ENCODE peak calls at places on chromosomes 3 and 15, in six cellular contexts. T is neural crest cell, C is hippocampal formation, H is dorsolateral prefrontal cortex, O is GM20000, A is D341Med. R is an unnamed sample.

GRCh38 chr3:47365213-47366153 is 15.3 kb upstream of the PTPN23 start:
- DNase-seq in H (no peak), C (no peak), A (no peak), T (no peak), O (no peak), R (no peak)

GRCh38 chr15:94206463-94207167 is 24.7 kb upstream of the MCTP2 start:
- DNase-seq in T (no peak), C (no peak), O (no peak), A (no peak), H (no peak), R (peak; percentile 19)

GRCh38 chr3:65526656-65527055 is 512.1 kb downstream of the MAGI1 start:
- DNase-seq in O (no peak), A (no peak), T (no peak), C (no peak), H (no peak), R (no peak)

GRCh38 chr3:148006508-148006907 is 597.3 kb downstream of the ZIC1 start:
- DNase-seq in C (no peak), O (no peak), H (no peak), T (no peak), A (no peak), R (no peak)

GRCh38 chr3:194738254-194739093 is 52.8 kb downstream of the FAM43A start:
- DNase-seq in O (no peak), A (peak; percentile 57), C (peak; percentile 84), T (no peak), H (peak; percentile 92), R (no peak)

GRCh38 chr3:57227930-57228733 is 603 bp downstream of the APPL1 start:
- DNase-seq in C (peak; percentile 37), O (peak; percentile 53), A (peak; percentile 77), T (peak; percentile 32), H (peak; percentile 69), R (peak; percentile 34)

GRCh38 chr15:37921527-37922385 is 12.7 kb upstream of the TMCO5A start:
- DNase-seq in T (no peak), A (no peak), C (no peak), H (no peak), O (no peak), R (no peak)

GRCh38 chr15:34708422-34708821 is 46.4 kb downstream of the GJD2 start:
- DNase-seq in C (peak; percentile 53), H (peak; percentile 39), O (peak; percentile 33), A (peak; percentile 63), T (no peak), R (no peak)

GRCh38 chr3:171876651-171877272 is 33.6 kb downstream of the TMEM212 start:
- DNase-seq in T (no peak), A (no peak), H (no peak), O (no peak), C (no peak), R (no peak)

GRCh38 chr3:71987089-71987735 is 202.3 kb upstream of the PROK2 start:
- DNase-seq in C (no peak), H (no peak), T (no peak), O (no peak), A (no peak), R (no peak)

GRCh38 chr15:60519218-60519617 is 40.3 kb upstream of the ICE2 start:
- DNase-seq in H (no peak), T (no peak), C (no peak), O (no peak), A (no peak), R (no peak)

GRCh38 chr3:102629943-102630342 is 195.1 kb downstream of the ZPLD1 start:
- DNase-seq in O (no peak), H (no peak), T (no peak), A (no peak), C (no peak), R (no peak)

GRCh38 chr3:170425491-170426239 is 7.0 kb downstream of the CLDN11 start:
- DNase-seq in H (peak; percentile 79), O (no peak), T (peak; percentile 50), A (no peak), C (peak; percentile 89), R (no peak)

GRCh38 chr3:32421991-32422859 is 30.6 kb downstream of the CMTM7 start:
- DNase-seq in O (no peak), C (no peak), T (no peak), A (no peak), H (peak; percentile 35), R (no peak)

GRCh38 chr3:183518446-183519185 is 36.9 kb downstream of the KLHL6 start:
- DNase-seq in O (no peak), A (no peak), C (no peak), H (no peak), T (peak; percentile 34), R (no peak)

GRCh38 chr15:63491116-63491817 is 13.1 kb upstream of the USP3 start:
- DNase-seq in H (no peak), O (no peak), C (no peak), A (no peak), T (no peak), R (no peak)

GRCh38 chr15:99986297-99987118 is 253.3 kb upstream of the LYSMD4 start:
- DNase-seq in H (peak; percentile 58), C (peak; percentile 56), T (no peak), O (no peak), A (no peak), R (no peak)

GRCh38 chr15:39792954-39793353 is 10.3 kb upstream of the FSIP1 start:
- DNase-seq in O (no peak), C (no peak), T (no peak), H (no peak), A (no peak), R (no peak)

GRCh38 chr3:167162083-167162482 is 218.0 kb downstream of the ZBBX start:
- DNase-seq in O (no peak), T (no peak), H (no peak), A (no peak), C (no peak), R (no peak)

GRCh38 chr15:59299919-59300617 is 72.6 kb downstream of the MYO1E start:
- DNase-seq in C (peak; percentile 22), O (peak; percentile 61), A (no peak), T (no peak), H (peak; percentile 55), R (peak; percentile 87)

GRCh38 chr3:142418926-142419592 is 28.8 kb downstream of the XRN1 start:
- DNase-seq in O (no peak), A (no peak), C (no peak), H (no peak), T (no peak), R (no peak)

GRCh38 chr3:179687967-179688535 is 35.2 kb downstream of the USP13 start:
- DNase-seq in H (no peak), A (no peak), C (no peak), T (no peak), O (no peak), R (no peak)

GRCh38 chr15:69390575-69390974 is 23.6 kb upstream of the KIF23 start:
- DNase-seq in T (no peak), H (no peak), O (no peak), C (no peak), A (no peak), R (no peak)

GRCh38 chr3:14411988-14412387 is 9.6 kb downstream of the SLC6A6 start:
- DNase-seq in H (no peak), C (no peak), O (no peak), A (no peak), T (no peak), R (no peak)

GRCh38 chr3:196181127-196181546 is 30.1 kb downstream of the ZDHHC19 start:
- DNase-seq in O (no peak), C (no peak), H (no peak), T (no peak), A (peak; percentile 38), R (no peak)

GRCh38 chr3:107068980-107069379 is 308.3 kb upstream of the CCDC54 start:
- DNase-seq in C (no peak), A (no peak), O (no peak), H (no peak), T (no peak), R (no peak)

GRCh38 chr3:36257117-36257516 is 123.2 kb upstream of the STAC start:
- DNase-seq in O (no peak), C (no peak), H (no peak), T (no peak), A (no peak), R (no peak)

GRCh38 chr3:184908859-184909258 is 96.9 kb downstream of the VPS8 start:
- DNase-seq in H (no peak), A (no peak), C (no peak), T (no peak), O (no peak), R (no peak)